ENCODE peak calls at places on chromosomes 4 and X, in seven cellular contexts. I is WTC11, K is fibroblast of lung, P is left lung, M is ovary, Z is neural crest cell, J is heart left ventricle. R is an unnamed sample.
A peak's percentile ranks its signal among the peaks of the same experiment; 100 is the strongest.

GRCh38 chrX:42396136-42396535 is 381.8 kb downstream of the PPP1R2C start:
- DNase-seq in I (no peak), K (no peak), P (no peak), M (no peak), Z (no peak), J (no peak), R (no peak)

GRCh38 chr4:174503079-174503724 is 19.1 kb downstream of the HPGD start:
- DNase-seq in I (no peak), K (no peak), P (no peak), M (no peak), Z (no peak), J (no peak), R (no peak)

GRCh38 chr4:1910643-1911042 is 39.5 kb downstream of the NSD2 start:
- DNase-seq in I (peak; percentile 69), K (peak; percentile 77), P (no peak), M (no peak), Z (peak; percentile 51), J (no peak), R (peak; percentile 67)

GRCh38 chr4:176729489-176729888 is 63.2 kb downstream of the VEGFC start:
- DNase-seq in I (no peak), K (peak; percentile 73), P (no peak), M (no peak), Z (no peak), J (no peak), R (no peak)

GRCh38 chr4:170805352-170805751 is 715.6 kb upstream of the AADAT start:
- DNase-seq in I (peak; percentile 25), K (no peak), P (peak; percentile 34), M (no peak), Z (no peak), J (no peak), R (no peak)

GRCh38 chr4:24666816-24667477 is 82.6 kb upstream of the DHX15 start:
- DNase-seq in I (no peak), K (no peak), P (no peak), M (no peak), Z (no peak), J (no peak), R (no peak)

GRCh38 chrX:18041656-18042055 is 179.0 kb downstream of the BEND2 start:
- DNase-seq in I (no peak), K (no peak), P (no peak), M (no peak), Z (no peak), J (no peak), R (no peak)

GRCh38 chrX:144840616-144841015 is 406.7 kb upstream of the SPANXN1 start:
- DNase-seq in I (no peak), K (no peak), P (no peak), M (no peak), Z (no peak), J (no peak), R (no peak)

GRCh38 chrX:116272328-116272727 is 101.8 kb downstream of the AGTR2 start:
- DNase-seq in I (no peak), K (peak; percentile 88), P (no peak), M (no peak), Z (no peak), J (no peak), R (no peak)

GRCh38 chr4:39936565-39937418 is 40.9 kb downstream of the PDS5A start:
- DNase-seq in I (no peak), K (no peak), P (no peak), M (no peak), Z (no peak), J (no peak), R (no peak)

GRCh38 chrX:133474559-133474958 is 59.3 kb upstream of the GPC4 start:
- DNase-seq in I (no peak), K (no peak), P (no peak), M (no peak), Z (no peak), J (no peak), R (no peak)

GRCh38 chr4:79027656-79028055 is 88.4 kb upstream of the PAQR3 start:
- DNase-seq in I (no peak), K (no peak), P (no peak), M (no peak), Z (no peak), J (no peak), R (no peak)

GRCh38 chrX:132622130-132622529 is 133.3 kb upstream of the MBNL3 start:
- DNase-seq in I (no peak), K (peak; percentile 43), P (no peak), M (no peak), Z (no peak), J (no peak), R (no peak)

GRCh38 chr4:112279025-112279881 is 6.5 kb downstream of the TIFA start:
- DNase-seq in I (no peak), K (peak; percentile 24), P (no peak), M (no peak), Z (no peak), J (no peak), R (no peak)

GRCh38 chr4:122364700-122365404 is 14.0 kb upstream of the ADAD1 start:
- DNase-seq in I (peak; percentile 56), K (no peak), P (no peak), M (no peak), Z (no peak), J (peak; percentile 42), R (no peak)

GRCh38 chrX:118216488-118216887 is 99.9 kb upstream of the KLHL13 start:
- DNase-seq in I (no peak), K (no peak), P (no peak), M (no peak), Z (no peak), J (no peak), R (no peak)

GRCh38 chr4:151486166-151486565 is 77.2 kb downstream of the FHIP1A start:
- DNase-seq in I (no peak), K (no peak), P (no peak), M (no peak), Z (no peak), J (no peak), R (no peak)

GRCh38 chrX:41002021-41002420 is 83.2 kb upstream of the USP9X start:
- DNase-seq in I (no peak), K (peak; percentile 2), P (no peak), M (no peak), Z (no peak), J (no peak), R (no peak)

GRCh38 chr4:177079327-177079726 is 230.3 kb upstream of the NEIL3 start:
- DNase-seq in I (no peak), K (no peak), P (no peak), M (no peak), Z (no peak), J (no peak), R (no peak)

GRCh38 chrX:100072286-100072685 is 337.8 kb downstream of the PCDH19 start:
- DNase-seq in I (no peak), K (no peak), P (no peak), M (no peak), Z (no peak), J (no peak), R (no peak)

GRCh38 chrX:105975382-105975781 is 63.1 kb downstream of the SERPINA7 start:
- DNase-seq in I (no peak), K (peak; percentile 21), P (no peak), M (no peak), Z (no peak), J (no peak), R (no peak)

GRCh38 chr4:184259866-184260265 is 42.2 kb upstream of the ENPP6 start:
- DNase-seq in I (no peak), K (no peak), P (no peak), M (no peak), Z (no peak), J (no peak), R (no peak)
- TF ChIP-seq CTCF in I (no peak), K (no peak), P (no peak), M (no peak), Z (no peak), J (no peak), R (no peak)

DNA sequence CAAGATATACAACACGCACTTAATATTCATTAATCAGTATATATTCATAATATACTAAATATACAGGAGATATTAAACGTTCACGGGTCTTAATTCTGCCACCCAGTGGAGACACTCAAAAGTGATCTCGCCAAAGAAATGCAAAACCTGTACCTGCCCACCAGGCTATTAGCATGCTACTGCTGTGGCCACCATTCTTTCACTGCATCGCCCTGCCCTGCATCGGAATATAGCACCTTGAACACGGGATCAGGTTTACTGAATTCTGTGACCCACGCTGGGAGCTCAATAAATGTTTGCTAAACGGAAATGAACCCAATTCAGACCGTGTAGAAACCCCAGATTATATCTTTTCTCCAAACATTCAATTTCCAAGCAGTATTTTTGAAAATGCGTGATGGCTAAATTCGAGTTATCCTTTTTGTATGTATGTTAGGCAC is 840 bp upstream of the CLCN3 start:
- DNase-seq in I (peak; percentile 25), K (peak; percentile 64), P (no peak), M (peak; percentile 39), Z (no peak), J (no peak), R (peak; percentile 20)
- TF ChIP-seq CTCF in I (no peak), K (peak; percentile 61), P (peak; percentile 49), M (peak; percentile 47), Z (peak; percentile 69), J (no peak), R (peak; percentile 51)

GRCh38 chrX:119948381-119948780 is 4.8 kb upstream of the NKAP start:
- DNase-seq in I (no peak), K (no peak), P (no peak), M (no peak), Z (no peak), J (no peak), R (no peak)
- TF ChIP-seq CTCF in I (no peak), K (no peak), P (no peak), M (no peak), Z (peak; percentile 38), J (no peak), R (no peak)

GRCh38 chrX:136692271-136692670 is 44.3 kb downstream of the CD40LG start:
- DNase-seq in I (no peak), K (no peak), P (no peak), M (no peak), Z (no peak), J (no peak), R (no peak)

GRCh38 chrX:136691028-136691809 is 43.3 kb downstream of the CD40LG start:
- DNase-seq in I (no peak), K (no peak), P (no peak), M (no peak), Z (no peak), J (no peak), R (no peak)

GRCh38 chrX:136689441-136689840 is 41.5 kb downstream of the CD40LG start:
- DNase-seq in I (peak; percentile 17), K (no peak), P (no peak), M (no peak), Z (no peak), J (no peak), R (no peak)

GRCh38 chrX:136694491-136695087 is 46.6 kb downstream of the CD40LG start:
- DNase-seq in I (no peak), K (peak; percentile 65), P (no peak), M (no peak), Z (no peak), J (no peak), R (no peak)
- TF ChIP-seq CTCF in I (peak; percentile 47), K (peak; percentile 60), P (peak; percentile 44), M (peak; percentile 40), Z (peak; percentile 80), J (peak; percentile 40), R (peak; percentile 35)

DNA sequence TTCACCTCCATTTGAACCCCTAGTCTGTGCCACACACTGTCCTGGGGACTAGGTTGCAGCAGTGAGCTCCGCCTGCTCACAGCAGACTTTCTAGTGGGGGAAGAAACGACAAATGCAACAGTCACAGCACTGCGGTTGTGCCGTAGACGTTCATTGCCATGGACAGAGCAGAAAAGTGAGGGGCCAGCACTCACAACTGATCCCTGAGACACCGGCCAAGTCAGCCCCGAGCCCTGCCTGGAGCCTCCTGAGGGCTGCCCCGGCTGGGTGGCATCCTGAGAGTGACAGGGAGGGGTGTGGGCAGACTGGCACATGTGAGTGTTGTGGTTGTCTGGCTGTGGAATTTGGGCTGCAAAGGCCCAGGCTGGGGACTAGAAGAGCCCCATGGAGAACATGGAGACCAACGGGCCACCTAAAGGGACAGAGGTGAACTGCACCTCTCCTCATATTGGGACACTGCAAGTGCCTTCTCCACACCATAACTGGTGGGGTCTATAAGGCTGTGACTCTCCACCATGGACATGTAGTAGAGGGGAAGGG is 4.6 kb downstream of the DUSP9 start:
- DNase-seq in I (no peak), K (no peak), P (no peak), M (peak; percentile 7), Z (no peak), J (peak; percentile 31), R (no peak)
- TF ChIP-seq CTCF in I (no peak), K (no peak), P (peak; percentile 14), M (no peak), Z (peak; percentile 46), J (no peak), R (peak; percentile 31)